ENCODE peak calls at places on chromosome 5, in five cellular contexts. C is kidney epithelial cell, V is brain microvascular endothelial cell, P is HCT116, Q is aorta. U is an unnamed sample.

GRCh38 chr5:73485715-73486114 is 12.5 kb upstream of the BTF3 start:
- DNase-seq in C (no peak), V (peak; percentile 22), P (no peak), Q (no peak), U (no peak)

GRCh38 chr5:42109006-42109572 is 184.0 kb downstream of the FBXO4 start:
- DNase-seq in C (no peak), V (peak; percentile 14), P (no peak), Q (no peak), U (no peak)

GRCh38 chr5:128216860-128217531 is 133.4 kb downstream of the SLC12A2 start:
- DNase-seq in C (peak; percentile 86), V (peak; percentile 51), P (no peak), Q (peak; percentile 56), U (no peak)

GRCh38 chr5:52262844-52263243 is 524.9 kb upstream of the ITGA1 start:
- DNase-seq in C (no peak), V (no peak), P (no peak), Q (no peak), U (no peak)

GRCh38 chr5:68333649-68334549 is 118.3 kb downstream of the PIK3R1 start:
- DNase-seq in C (peak; percentile 76), V (peak; percentile 72), P (peak; percentile 89), Q (no peak), U (no peak)

GRCh38 chr5:10984021-10984420 is 223.0 kb upstream of the DAP start:
- DNase-seq in C (no peak), V (no peak), P (no peak), Q (no peak), U (no peak)

GRCh38 chr5:177455661-177456590 is 9.3 kb downstream of the PRR7 start:
- DNase-seq in C (no peak), V (peak; percentile 81), P (peak; percentile 84), Q (peak; percentile 95), U (peak; percentile 92)

GRCh38 chr5:173757817-173758216 is 130.3 kb upstream of the CPEB4 start:
- DNase-seq in C (no peak), V (no peak), P (no peak), Q (no peak), U (no peak)

GRCh38 chr5:75588666-75589065 is 22.6 kb upstream of the ANKDD1B start:
- DNase-seq in C (no peak), V (no peak), P (no peak), Q (no peak), U (no peak)

GRCh38 chr5:93186031-93186682 is 394.9 kb downstream of the NR2F1-AS1 start:
- DNase-seq in C (peak; percentile 70), V (peak; percentile 73), P (peak; percentile 59), Q (no peak), U (no peak)

GRCh38 chr5:72223371-72223770 is 96.7 kb downstream of the MRPS27 start:
- DNase-seq in C (no peak), V (no peak), P (no peak), Q (no peak), U (no peak)

GRCh38 chr5:133227082-133227481 is 175.3 kb downstream of the HSPA4 start:
- DNase-seq in C (no peak), V (no peak), P (no peak), Q (no peak), U (no peak)

GRCh38 chr5:5494489-5495402 is 72.3 kb downstream of the ICE1 start:
- DNase-seq in C (no peak), V (peak; percentile 36), P (peak; percentile 55), Q (peak; percentile 80), U (no peak)

GRCh38 chr5:160097981-160098380 is 21.3 kb downstream of the PWWP2A start:
- DNase-seq in C (no peak), V (no peak), P (no peak), Q (no peak), U (no peak)

GRCh38 chr5:39835371-39835770 is 410.6 kb upstream of the DAB2 start:
- DNase-seq in C (no peak), V (no peak), P (no peak), Q (no peak), U (no peak)

GRCh38 chr5:67350185-67350584 is 153.6 kb upstream of the CD180 start:
- DNase-seq in C (no peak), V (no peak), P (no peak), Q (no peak), U (peak; percentile 5)

GRCh38 chr5:1405121-1405520 is 40.1 kb downstream of the SLC6A3 start:
- DNase-seq in C (no peak), V (no peak), P (no peak), Q (peak; percentile 32), U (no peak)

GRCh38 chr5:37662362-37662761 is 177.5 kb downstream of the GDNF start:
- DNase-seq in C (no peak), V (no peak), P (no peak), Q (no peak), U (no peak)

GRCh38 chr5:54868511-54869483 is 116.6 kb downstream of the ESM1 start:
- DNase-seq in C (no peak), V (no peak), P (no peak), Q (no peak), U (no peak)

GRCh38 chr5:94524841-94525697 is 93.3 kb downstream of the KIAA0825 start:
- DNase-seq in C (peak; percentile 23), V (peak; percentile 30), P (peak; percentile 32), Q (no peak), U (peak; percentile 63)

GRCh38 chr5:75616961-75617660 is 5.9 kb downstream of the ANKDD1B start:
- DNase-seq in C (no peak), V (no peak), P (no peak), Q (no peak), U (no peak)

GRCh38 chr5:139149477-139150199 is 48.5 kb downstream of the SIL1 start:
- DNase-seq in C (no peak), V (peak; percentile 72), P (no peak), Q (no peak), U (no peak)

GRCh38 chr5:59266410-59266809 is 627.1 kb downstream of the PDE4D start:
- DNase-seq in C (no peak), V (no peak), P (no peak), Q (no peak), U (no peak)

DNA sequence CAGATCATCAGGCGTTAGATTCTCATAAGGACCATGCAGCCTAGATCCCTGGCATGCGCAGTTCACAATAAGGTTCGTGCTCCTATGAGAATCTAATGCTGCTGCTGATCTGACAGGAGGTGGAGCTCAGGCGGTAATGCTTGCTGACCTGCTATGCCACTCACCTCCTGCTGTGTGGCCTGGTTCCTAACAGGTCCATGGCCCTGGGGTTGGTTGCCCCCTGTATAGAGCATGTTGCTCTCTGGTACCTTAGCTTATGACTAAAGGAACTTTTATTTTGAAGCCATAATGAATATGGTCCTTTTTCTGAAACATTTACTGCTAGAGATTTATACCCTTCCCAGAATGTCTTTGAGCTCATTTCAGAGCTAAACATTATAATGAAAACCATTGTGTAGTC is 3.1 kb downstream of the MAN2A1 start:
- DNase-seq in C (no peak), V (no peak), P (no peak), Q (no peak), U (no peak)
- H3K4me3 ChIP-seq in C (no peak overlapping the region), V (no peak overlapping the region), P (no peak overlapping the region), Q (peak overlapping the region; percentile 42), U (no peak overlapping the region)

DNA sequence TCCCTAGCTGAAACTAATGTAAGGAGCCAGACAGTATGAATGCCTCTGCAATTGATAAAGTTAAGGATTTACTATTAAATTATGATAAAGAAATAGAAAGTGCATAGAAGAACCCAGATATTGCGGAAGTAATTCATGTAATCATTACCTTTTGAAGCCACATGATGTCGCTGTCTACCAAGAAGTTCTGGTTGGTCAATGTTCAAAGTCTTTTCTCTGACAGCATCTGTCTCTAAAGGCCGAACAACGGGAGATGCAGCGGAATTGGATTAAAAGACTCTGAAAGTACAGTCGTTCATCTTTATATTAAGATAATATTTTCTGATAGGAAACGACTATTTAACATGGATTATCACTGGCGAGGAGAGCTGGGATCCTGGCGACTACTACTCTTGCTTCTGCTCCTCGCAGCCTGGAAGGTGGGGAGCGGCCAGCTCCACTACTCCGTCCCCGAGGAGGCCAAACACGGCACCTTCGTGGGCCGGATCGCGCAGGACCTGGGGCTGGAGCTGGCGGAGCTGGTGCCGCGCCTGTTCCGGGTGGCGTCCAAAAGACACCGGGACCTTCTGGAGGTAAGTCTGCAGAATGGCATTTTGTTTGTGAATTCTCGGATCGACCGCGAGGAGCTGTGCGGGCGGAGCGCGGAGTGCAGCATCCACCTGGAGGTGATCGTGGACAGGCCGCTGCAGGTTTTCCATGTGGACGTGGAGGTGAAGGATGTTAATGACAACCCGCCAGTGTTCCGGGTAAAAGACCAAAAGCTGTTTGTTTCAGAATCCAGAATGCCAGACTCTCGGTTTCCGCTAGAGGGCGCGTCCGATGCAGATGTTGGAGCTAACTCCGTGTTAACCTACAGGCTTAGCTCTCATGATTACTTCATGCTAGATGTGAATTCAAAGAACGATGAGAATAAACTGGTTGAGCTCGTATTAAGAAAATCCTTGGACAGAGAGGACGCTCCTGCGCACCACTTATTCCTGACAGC is at the start of gene PCDHA8:
- DNase-seq in C (no peak), V (no peak), P (peak; percentile 13), Q (no peak), U (peak; percentile 42)
- H3K4me3 ChIP-seq in C (no peak within 1 kb of the TSS), V (no peak within 1 kb of the TSS), P (no peak within 1 kb of the TSS), Q (no peak within 1 kb of the TSS), U (peak within 1 kb of the TSS; percentile 32)

DNA sequence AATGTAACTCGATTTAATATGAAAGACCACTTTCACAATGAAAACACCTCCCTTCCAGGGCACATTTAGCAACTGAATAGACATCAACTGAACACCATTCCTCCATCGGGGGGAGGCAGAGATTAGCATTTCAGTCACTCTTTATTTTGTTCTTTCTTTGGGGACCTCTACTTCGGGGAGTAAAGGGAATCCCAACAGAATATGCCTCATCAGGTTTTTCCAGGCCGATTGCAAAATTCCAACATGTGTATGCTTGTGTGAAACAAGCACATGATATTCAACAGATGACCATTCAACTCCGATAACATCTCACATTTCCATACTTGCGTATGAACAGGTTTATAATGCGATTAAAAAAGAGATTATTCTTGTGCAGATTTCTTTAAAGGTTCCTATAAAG is 124.2 kb upstream of the RETREG1 start:
- DNase-seq in C (no peak), V (no peak), P (no peak), Q (no peak), U (no peak)
- H3K4me3 ChIP-seq in C (no peak overlapping the region), V (no peak overlapping the region), P (no peak overlapping the region), Q (no peak overlapping the region), U (no peak overlapping the region)

GRCh38 chr5:168226012-168226411 is 65.4 kb upstream of the WWC1 start:
- DNase-seq in C (no peak), V (no peak), P (no peak), Q (no peak), U (no peak)

GRCh38 chr5:168227001-168227400 is 64.4 kb upstream of the WWC1 start:
- DNase-seq in C (no peak), V (peak; percentile 2), P (no peak), Q (no peak), U (no peak)

GRCh38 chr5:168228668-168229067 is 62.8 kb upstream of the WWC1 start:
- DNase-seq in C (no peak), V (no peak), P (no peak), Q (no peak), U (no peak)

GRCh38 chr5:168224110-168224509 is 67.3 kb upstream of the WWC1 start:
- DNase-seq in C (no peak), V (no peak), P (no peak), Q (no peak), U (no peak)

DNA sequence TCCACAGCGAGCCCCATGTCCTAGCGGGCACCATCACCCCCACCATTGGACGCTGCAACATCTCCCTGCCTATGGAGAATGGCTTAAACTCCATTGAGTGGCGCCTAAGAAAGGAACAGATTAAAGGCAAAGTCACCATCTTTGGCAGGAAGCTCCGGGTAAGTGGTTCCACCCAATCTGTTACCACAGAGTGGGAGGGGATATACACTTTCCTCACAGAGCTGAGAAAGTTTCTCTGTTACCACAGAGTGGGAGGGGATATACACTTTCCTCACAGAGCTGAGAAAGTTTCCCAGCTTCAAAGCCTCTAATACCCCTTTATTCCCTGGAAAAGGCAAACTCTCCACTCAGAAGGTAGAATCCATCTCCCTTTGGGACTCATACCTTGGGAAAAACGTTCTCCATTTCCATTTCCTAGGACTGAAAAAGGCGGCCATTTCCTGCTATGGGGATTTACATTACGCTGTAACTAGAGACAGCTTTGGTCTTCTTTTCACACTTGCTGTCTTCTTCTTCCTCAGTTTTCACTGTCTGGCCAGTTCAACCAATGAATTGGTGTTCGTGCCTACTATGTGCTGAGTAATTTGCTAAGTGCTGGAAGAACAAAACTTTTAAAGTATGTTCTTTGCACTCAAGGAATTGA is 63.4 kb upstream of the WWC1 start:
- DNase-seq in C (no peak), V (no peak), P (no peak), Q (no peak), U (peak; percentile 42)
- H3K4me3 ChIP-seq in C (no peak overlapping the region), V (no peak overlapping the region), P (no peak overlapping the region), Q (no peak overlapping the region), U (no peak overlapping the region)

U was measured in Jurkat, Clone E6-1.